ENCODE peak calls at places on chromosomes 13 and 19, in eight cellular contexts. S is fibroblast of lung, Z is H9, T is PC-3, E is keratinocyte, N is neural progenitor cell, Y is GM23248, J is astrocyte. U is an unnamed sample. For H4K20me1 and H3K27me3, the result is how much of the 10 kb centered on the place peaks cover.

GRCh38 chr13:37475151-37475550 is 123.4 kb downstream of the POSTN start:
- DNase-seq in S (no peak), Z (no peak), T (no peak), E (no peak), N (no peak), Y (no peak), J (no peak), U (peak)

GRCh38 chr19:50000038-50000890 is 24.9 kb downstream of the VRK3 start:
- DNase-seq in S (no peak), Z (no peak), T (no peak), E (no peak), N (no peak), Y (no peak), J (no peak), U (no peak)

GRCh38 chr19:29326351-29326750 is 113.4 kb upstream of the UQCRFS1 start:
- DNase-seq in S (no peak), Z (no peak), T (no peak), E (no peak), N (no peak), Y (peak), J (no peak), U (no peak)

GRCh38 chr13:36130542-36131214 is 504 bp downstream of the DCLK1 start:
- DNase-seq in S (no peak), Z (peak), T (no peak), E (no peak), N (peak), Y (peak), J (no peak), U (no peak)

GRCh38 chr19:54535601-54536000 is 33.0 kb downstream of the LAIR2 start:
- DNase-seq in S (no peak), Z (no peak), T (no peak), E (no peak), N (no peak), Y (no peak), J (no peak), U (no peak)

GRCh38 chr19:11420429-11420893 is 1.3 kb upstream of the RGL3 start:
- DNase-seq in S (peak), Z (no peak), T (no peak), E (no peak), N (peak), Y (peak), J (no peak), U (no peak)

GRCh38 chr19:41350735-41351338 is 2.9 kb downstream of the TGFB1 start:
- DNase-seq in S (no peak), Z (peak), T (no peak), E (no peak), N (no peak), Y (peak), J (no peak), U (peak)

GRCh38 chr13:44331912-44332840 is 41.4 kb upstream of the SERP2 start:
- DNase-seq in S (peak), Z (no peak), T (peak), E (no peak), N (peak), Y (peak), J (peak), U (peak)

GRCh38 chr19:41784337-41785239 is 11.8 kb upstream of the CEACAM3 start:
- DNase-seq in S (no peak), Z (no peak), T (no peak), E (no peak), N (no peak), Y (no peak), J (no peak), U (no peak)

GRCh38 chr19:1674293-1674679 is 21.9 kb upstream of the TCF3 start:
- DNase-seq in S (no peak), Z (peak), T (no peak), E (no peak), N (no peak), Y (no peak), J (no peak), U (no peak)

GRCh38 chr13:95644611-95645052 is at the start of gene DZIP1:
- DNase-seq in S (peak), Z (peak), T (peak), E (no peak), N (peak), Y (peak), J (peak), U (peak)

GRCh38 chr19:28878862-28879566 is 333.9 kb downstream of the UQCRFS1 start:
- DNase-seq in S (peak), Z (peak), T (peak), E (no peak), N (peak), Y (peak), J (peak), U (peak)

GRCh38 chr13:100674363-100674847 is at the start of gene TMTC4:
- DNase-seq in S (no peak), Z (no peak), T (no peak), E (no peak), N (peak), Y (no peak), J (no peak), U (no peak)

DNA sequence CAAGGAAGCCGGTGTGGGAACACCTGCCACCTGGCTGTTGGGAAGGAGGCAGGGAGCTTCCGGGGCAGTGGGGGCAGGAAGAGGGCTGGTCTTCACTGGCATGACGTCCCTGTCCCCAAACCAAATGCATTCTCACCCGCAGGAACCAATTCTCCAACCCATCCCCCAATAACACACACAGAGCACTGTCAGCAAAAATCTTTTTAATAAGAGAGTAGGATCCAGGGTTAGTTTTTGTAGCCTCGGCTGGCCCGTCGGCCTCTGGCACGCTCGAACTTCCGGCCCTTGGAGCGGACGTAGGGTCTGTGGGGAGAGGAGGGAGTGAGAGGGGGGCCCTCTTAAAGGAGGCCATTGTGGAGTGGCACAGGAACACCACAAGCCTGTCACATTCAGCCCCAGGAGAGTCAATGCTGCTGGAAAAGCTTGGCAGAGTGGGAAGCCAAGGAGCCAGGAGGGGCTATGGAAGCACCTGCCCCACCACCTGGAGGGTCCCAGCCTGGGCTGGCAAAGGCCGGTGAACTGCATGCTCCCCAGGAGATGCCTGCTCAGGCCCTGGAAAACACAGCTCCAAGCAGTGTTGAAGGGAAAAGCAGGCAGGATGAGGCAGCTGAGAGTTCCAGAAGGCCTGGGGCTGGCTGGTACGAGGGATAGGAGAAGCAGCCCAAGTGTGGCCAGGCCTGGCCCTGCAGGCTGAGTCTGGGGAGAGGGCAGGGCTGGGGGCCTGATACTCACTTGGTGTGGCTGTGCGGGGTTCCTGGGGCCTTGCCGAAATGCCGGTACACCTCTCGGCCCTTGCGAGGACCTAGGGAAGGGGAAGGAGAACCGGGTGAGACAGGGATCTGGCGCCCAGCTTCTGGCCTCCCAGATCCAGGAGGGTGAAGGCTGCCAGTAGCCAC is 517 bp upstream of the FAM83E start:
- DNase-seq in S (no peak), Z (peak), T (no peak), E (no peak), N (no peak), Y (no peak), J (no peak), U (no peak)
- H4K20me1 ChIP-seq in S (under half), Z (under half), T (under half), E (under half), N (under half), Y (under half), J (half or more), U (half or more)

DNA sequence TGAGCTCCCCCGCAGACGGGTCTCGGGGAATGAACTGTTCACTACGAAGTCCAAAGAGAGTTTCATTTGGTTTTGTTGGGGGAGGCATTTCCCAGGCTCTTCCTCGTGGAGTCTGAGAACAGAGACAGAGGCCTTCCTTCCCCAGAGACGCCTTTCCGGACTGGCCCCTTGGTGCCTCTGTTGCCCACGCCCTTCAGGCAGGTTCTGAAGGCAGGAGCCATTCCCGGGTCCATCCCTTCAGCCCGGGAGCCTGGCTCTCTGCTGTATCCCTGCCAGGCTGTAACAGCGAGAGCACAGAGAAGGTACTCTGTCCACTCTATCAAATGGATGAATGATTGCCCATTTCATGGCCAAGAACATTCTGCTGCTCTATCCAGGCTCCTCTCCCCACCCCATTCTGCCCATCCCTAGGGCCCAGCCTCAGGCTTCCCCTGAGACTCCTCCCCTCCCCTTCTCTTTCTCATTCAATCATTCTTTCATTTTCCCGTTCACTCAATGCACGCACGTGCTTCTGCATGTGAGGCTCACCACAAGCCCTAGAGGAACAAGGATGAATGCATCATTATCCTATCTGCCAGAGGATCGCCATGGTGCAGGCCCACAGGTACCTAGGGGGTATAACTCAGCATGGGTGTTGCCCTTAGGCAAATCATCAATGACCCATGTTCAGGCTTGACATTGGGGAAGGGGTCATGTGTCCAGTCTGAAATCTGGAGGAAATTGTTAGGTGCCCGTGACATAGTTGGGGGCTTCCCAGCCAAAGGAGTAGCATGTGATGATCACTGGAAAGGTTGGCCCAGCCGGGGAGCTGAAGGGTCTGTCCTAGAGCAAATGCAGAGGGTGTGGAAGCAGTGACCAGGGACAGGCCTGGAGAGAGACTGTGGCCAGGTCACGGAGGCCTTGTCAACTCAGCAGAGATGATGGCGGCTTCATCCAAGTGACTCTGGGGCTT is 298.7 kb downstream of the ZNF536 start:
- DNase-seq in S (no peak), Z (no peak), T (no peak), E (no peak), N (no peak), Y (no peak), J (no peak), U (no peak)
- H3K27me3 ChIP-seq in S (under half), Z (under half), T (under half), E (under half), N (under half), Y (under half), J (under half), U (under half)

GRCh38 chr19:45515081-45515624 is 7.9 kb downstream of the VASP start:
- DNase-seq in S (no peak), Z (no peak), T (no peak), E (no peak), N (no peak), Y (no peak), J (no peak), U (no peak)
- H4K20me1 ChIP-seq in S (under half), Z (under half), T (under half), E (under half), N (half or more), Y (under half), J (half or more), U (half or more)

GRCh38 chr13:81304121-81304659 is 963.3 kb upstream of the SPRY2 start:
- DNase-seq in S (no peak), Z (no peak), T (peak), E (no peak), N (no peak), Y (no peak), J (no peak), U (no peak)

GRCh38 chr13:81302677-81303076 is 961.8 kb upstream of the SPRY2 start:
- DNase-seq in S (no peak), Z (no peak), T (no peak), E (no peak), N (no peak), Y (no peak), J (no peak), U (no peak)

GRCh38 chr13:81302125-81302524 is 961.2 kb upstream of the SPRY2 start:
- DNase-seq in S (no peak), Z (no peak), T (no peak), E (no peak), N (no peak), Y (no peak), J (no peak), U (no peak)

GRCh38 chr13:81305928-81306327 is 965.0 kb upstream of the SPRY2 start:
- DNase-seq in S (no peak), Z (no peak), T (no peak), E (no peak), N (no peak), Y (no peak), J (no peak), U (no peak)
- H3K27me3 ChIP-seq in S (under half), Z (under half), T (under half), E (under half), N (under half), Y (under half), J (under half), U (under half)